ENCODE peak calls at places on chromosomes 2 and 18, in ten cellular contexts. V is stomach; S is astrocyte; B is body of pancreas; F is CD4-positive, alpha-beta T cell; E is upper lobe of right lung; N is heart left ventricle; C is prostate gland; D is Caco-2; M is transverse colon. O is an unnamed sample.

GRCh38 chr2:234271342-234271741 is 220.8 kb downstream of the SPP2 start:
- DNase-seq in D (no peak), F (no peak), M (no peak), B (no peak), C (no peak), V (no peak), S (no peak), N (no peak), E (no peak), O (no peak)

GRCh38 chr2:64846175-64846574 is 143.0 kb upstream of the SLC1A4 start:
- DNase-seq in E (no peak), M (no peak), D (no peak), C (no peak), S (no peak), B (no peak), V (no peak), N (no peak), F (no peak), O (no peak)

GRCh38 chr2:161239416-161240109 is 68.7 kb upstream of the PSMD14 start:
- DNase-seq in F (no peak), B (no peak), N (no peak), E (peak; percentile 64), D (no peak), M (no peak), C (no peak), V (no peak), S (no peak), O (no peak)

GRCh38 chr18:58218111-58218510 is 174.1 kb downstream of the NEDD4L start:
- DNase-seq in B (no peak), N (no peak), V (no peak), M (no peak), D (no peak), C (no peak), S (no peak), E (no peak), F (no peak), O (no peak)

GRCh38 chr2:65456886-65457285 is 24.5 kb upstream of the SPRED2 start:
- DNase-seq in C (no peak), S (no peak), B (no peak), E (no peak), F (no peak), M (no peak), D (no peak), N (no peak), V (no peak), O (no peak)

GRCh38 chr2:42711896-42712295 is 52.0 kb downstream of the OXER1 start:
- DNase-seq in D (no peak), N (no peak), F (no peak), B (no peak), E (no peak), V (no peak), M (no peak), S (no peak), C (no peak), O (no peak)

GRCh38 chr2:105961599-105962146 is 217.0 kb downstream of the NCK2 start:
- DNase-seq in C (no peak), S (no peak), B (no peak), N (no peak), M (no peak), V (no peak), E (no peak), F (no peak), D (no peak), O (no peak)

GRCh38 chr2:120772261-120772660 is 36.6 kb downstream of the GLI2 start:
- DNase-seq in S (no peak), D (no peak), C (no peak), B (no peak), V (no peak), N (no peak), M (no peak), F (no peak), E (no peak), O (no peak)

GRCh38 chr18:32351014-32351413 is 119.7 kb downstream of the GAREM1 start:
- DNase-seq in C (no peak), S (peak; percentile 69), M (no peak), B (no peak), N (no peak), F (no peak), V (no peak), E (no peak), D (no peak), O (no peak)

GRCh38 chr2:128237081-128237534 is 81.6 kb downstream of the HS6ST1 start:
- DNase-seq in C (no peak), M (no peak), F (no peak), E (no peak), B (no peak), N (peak; percentile 34), D (no peak), S (peak; percentile 83), V (no peak), O (peak; percentile 67)

GRCh38 chr2:24635181-24635580 is 144.1 kb downstream of the NCOA1 start:
- DNase-seq in D (no peak), S (peak; percentile 2), C (no peak), E (no peak), B (no peak), M (no peak), V (no peak), F (no peak), N (no peak), O (no peak)

GRCh38 chr2:73911548-73912208 is 15.0 kb upstream of the DGUOK start:
- DNase-seq in D (no peak), M (no peak), F (no peak), C (no peak), B (no peak), E (no peak), S (no peak), N (no peak), V (no peak), O (no peak)

GRCh38 chr2:227880460-227880859 is 9.0 kb downstream of the DAW1 start:
- DNase-seq in V (no peak), C (no peak), N (no peak), B (no peak), E (no peak), D (no peak), M (no peak), S (no peak), F (no peak), O (no peak)

GRCh38 chr2:189545424-189545823 is 35.2 kb downstream of the SLC40A1 start:
- DNase-seq in V (no peak), F (no peak), M (no peak), D (no peak), E (no peak), S (no peak), N (no peak), B (no peak), C (no peak), O (no peak)

GRCh38 chr2:20972110-20972509 is 71.8 kb downstream of the APOB start:
- DNase-seq in S (no peak), V (no peak), B (no peak), N (no peak), E (no peak), F (no peak), M (no peak), C (no peak), D (no peak), O (no peak)

GRCh38 chr18:33600846-33601245 is 22.8 kb downstream of the ASXL3 start:
- DNase-seq in E (no peak), C (no peak), N (no peak), F (no peak), V (no peak), S (no peak), B (no peak), D (no peak), M (no peak), O (no peak)

GRCh38 chr2:222303045-222303827 is 4.4 kb upstream of the PAX3 start:
- DNase-seq in F (no peak), N (no peak), S (no peak), C (no peak), B (no peak), E (no peak), M (no peak), V (no peak), D (no peak), O (no peak)
- H3K27me3 ChIP-seq in F (peaks cover 99% of the 10 kb centered on the region), N (peaks cover 87% of the 10 kb centered on the region), S (peaks cover 88% of the 10 kb centered on the region), C (peaks cover 86% of the 10 kb centered on the region), B (peaks cover 86% of the 10 kb centered on the region), E (peaks cover 99% of the 10 kb centered on the region), M (peaks cover 100% of the 10 kb centered on the region), V (peaks cover 57% of the 10 kb centered on the region), D (peaks cover 6% of the 10 kb centered on the region), O (peaks cover 94% of the 10 kb centered on the region)

DNA sequence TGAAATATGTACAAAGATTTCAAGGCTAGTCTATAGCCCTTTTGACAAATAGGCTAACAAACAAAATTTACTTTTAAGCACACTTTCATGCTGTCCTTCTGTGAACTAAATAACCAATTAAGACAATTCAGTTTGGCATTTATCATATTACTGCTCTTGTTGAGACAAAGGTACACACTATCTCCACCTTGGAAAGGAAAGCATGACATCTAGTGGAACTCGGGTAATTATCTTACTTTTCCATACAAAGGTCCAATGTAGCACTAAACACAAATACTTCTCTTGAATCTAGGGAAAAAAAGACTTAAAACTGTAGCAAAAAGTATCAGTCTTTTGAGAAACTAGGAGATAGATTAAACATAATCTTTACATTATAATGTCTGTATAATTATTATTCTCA is 125.0 kb upstream of the CD226 start:
- DNase-seq in C (no peak), B (no peak), F (no peak), N (no peak), S (peak; percentile 37), E (no peak), M (no peak), D (no peak), V (no peak), O (peak; percentile 11)
- TF ChIP-seq CTCF in C (no peak), B (peak; percentile 34), F (peak; percentile 43), N (peak; percentile 21), S (no peak), E (peak; percentile 26), M (no peak), D (no peak), V (no peak), O (peak; percentile 24)

DNA sequence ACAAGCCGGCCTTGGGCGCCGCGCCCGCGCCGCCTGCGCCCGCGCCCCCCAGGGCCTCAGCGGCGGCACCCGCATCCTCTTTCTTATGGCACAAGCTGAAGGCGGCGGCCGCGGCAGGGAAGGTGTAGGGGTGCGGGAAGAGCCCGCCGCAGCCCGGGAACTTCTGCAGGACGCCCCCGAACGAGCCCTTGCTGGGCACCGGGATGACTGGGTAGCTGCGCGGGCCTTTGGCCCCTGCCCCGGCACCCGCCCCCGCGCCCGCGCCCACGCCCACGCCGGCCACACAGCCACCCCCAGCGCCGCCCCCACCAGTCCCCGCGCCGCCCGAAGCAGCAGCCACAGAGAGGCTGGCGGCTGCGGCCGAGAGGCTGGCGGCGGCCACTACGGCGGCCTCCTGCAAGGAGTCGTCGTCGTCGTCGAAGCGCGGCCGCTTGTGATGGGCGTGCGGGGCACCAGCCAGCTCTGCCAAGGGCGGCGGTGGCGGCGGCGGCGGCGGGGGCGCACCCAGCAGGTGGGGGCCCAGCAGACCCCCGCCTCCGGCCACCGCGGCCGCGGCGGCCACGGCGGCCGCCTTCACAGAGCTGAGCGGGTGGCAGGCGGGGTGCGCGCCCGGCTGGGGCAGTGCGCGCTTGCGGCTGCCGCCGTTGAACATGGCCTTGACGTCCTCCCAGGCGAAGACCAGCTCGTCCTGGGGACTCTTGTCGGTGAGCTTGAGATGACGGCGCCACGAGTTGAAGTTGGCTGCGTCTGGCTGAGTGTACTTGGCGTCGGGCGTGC is 3.4 kb downstream of the SKOR2 start:
- DNase-seq in B (no peak), E (no peak), F (no peak), S (no peak), N (no peak), M (no peak), D (no peak), C (no peak), V (no peak), O (no peak)
- H3K27me3 ChIP-seq in B (peaks cover 33% of the 10 kb centered on the region), E (peaks cover 91% of the 10 kb centered on the region), F (peaks cover 80% of the 10 kb centered on the region), S (peaks cover 81% of the 10 kb centered on the region), N (peaks cover 62% of the 10 kb centered on the region), M (peaks cover 99% of the 10 kb centered on the region), D (no peaks in the 10 kb centered on the region), C (peaks cover 52% of the 10 kb centered on the region), V (peaks cover 50% of the 10 kb centered on the region), O (peaks cover 79% of the 10 kb centered on the region)

GRCh38 chr2:11142330-11142729 is 12.9 kb upstream of the SLC66A3 start:
- DNase-seq in V (no peak), N (no peak), F (no peak), C (no peak), M (no peak), D (no peak), E (no peak), B (no peak), S (no peak), O (no peak)
- TF ChIP-seq CTCF in V (no peak), N (no peak), F (no peak), C (no peak), M (no peak), D (no peak), E (no peak), B (no peak), S (no peak), O (no peak)

O was measured in brain microvascular endothelial cell.